ENCODE peak calls at places on chromosomes 2 and 18, in four cellular contexts. O is NCI-H774, T is astrocyte of the spinal cord, W is activated T-cell treated with anti-CD3 and anti-CD28 coated beads for 24 hours. J is an unnamed sample.

GRCh38 chr2:231786177-231786916 is at the start of gene COPS7B:
- DNase-seq in O (peak), T (peak), W (peak), J (peak)

GRCh38 chr2:189214484-189214883 is 34.9 kb upstream of the COL5A2 start:
- DNase-seq in W (no peak), T (no peak), O (no peak), J (no peak)

GRCh38 chr18:70659026-70659726 is 370.3 kb downstream of the SOCS6 start:
- DNase-seq in O (no peak), W (peak), T (peak), J (no peak)

GRCh38 chr2:105100064-105100840 is 62.4 kb downstream of the MRPS9 start:
- DNase-seq in T (no peak), O (no peak), W (no peak), J (no peak)

GRCh38 chr2:154620490-154620889 is 78.0 kb upstream of the KCNJ3 start:
- DNase-seq in T (no peak), W (no peak), O (no peak), J (no peak)

GRCh38 chr18:3217930-3218647 is 1.7 kb downstream of the MYOM1 start:
- DNase-seq in T (no peak), W (no peak), O (no peak), J (no peak)

GRCh38 chr2:12167525-12168317 is 421.3 kb downstream of the LPIN1 start:
- DNase-seq in W (no peak), O (no peak), T (no peak), J (peak)

GRCh38 chr2:192254444-192254843 is 59.7 kb upstream of the TMEFF2 start:
- DNase-seq in O (no peak), T (no peak), W (no peak), J (no peak)

GRCh38 chr2:16257001-16257724 is 316.8 kb downstream of the MYCN start:
- DNase-seq in W (no peak), T (no peak), O (no peak), J (no peak)

J was measured in ELF-1.